ENCODE peak calls at places on chromosomes 13 and 19, in eight cellular contexts. X, K, A, F, D, J, G and V are unnamed samples.

GRCh38 chr19:29714953-29715694 is at the start of gene C19orf12:
- DNase-seq in X (peak; percentile 46), K (peak; percentile 61), A (peak; percentile 71), F (peak; percentile 60), D (peak; percentile 42), J (peak; percentile 56), G (no peak), V (no peak)

GRCh38 chr13:42865703-42866102 is 84.3 kb downstream of the FAM216B start:
- DNase-seq in X (no peak), K (peak; percentile 61), A (no peak), F (no peak), D (no peak), J (no peak), G (peak; percentile 49), V (no peak)

GRCh38 chr19:55621673-55622231 is 2.6 kb downstream of the ZNF784 start:
- DNase-seq in X (no peak), K (no peak), A (no peak), F (no peak), D (no peak), J (peak; percentile 44), G (no peak), V (no peak)

GRCh38 chr13:99984134-99984462 is 2.5 kb downstream of the ZIC2 start:
- DNase-seq in X (no peak), K (no peak), A (no peak), F (no peak), D (no peak), J (no peak), G (no peak), V (no peak)

GRCh38 chr19:18496980-18497256 is 25.0 kb downstream of the ELL start:
- DNase-seq in X (no peak), K (no peak), A (no peak), F (no peak), D (no peak), J (no peak), G (no peak), V (no peak)

GRCh38 chr19:33304760-33305647 is 2.7 kb upstream of the CEBPA start:
- DNase-seq in X (no peak), K (no peak), A (no peak), F (no peak), D (no peak), J (no peak), G (peak; percentile 31), V (no peak)

GRCh38 chr13:109833940-109834339 is 47.6 kb upstream of the IRS2 start:
- DNase-seq in X (no peak), K (no peak), A (no peak), F (no peak), D (no peak), J (no peak), G (no peak), V (no peak)

GRCh38 chr13:114088863-114089262 is 43.6 kb downstream of the RASA3 start:
- DNase-seq in X (no peak), K (no peak), A (no peak), F (no peak), D (no peak), J (no peak), G (no peak), V (no peak)

GRCh38 chr19:43470288-43470687 is 4.9 kb upstream of the LYPD3 start:
- DNase-seq in X (peak; percentile 96), K (peak; percentile 7), A (no peak), F (no peak), D (no peak), J (no peak), G (no peak), V (no peak)

DNA sequence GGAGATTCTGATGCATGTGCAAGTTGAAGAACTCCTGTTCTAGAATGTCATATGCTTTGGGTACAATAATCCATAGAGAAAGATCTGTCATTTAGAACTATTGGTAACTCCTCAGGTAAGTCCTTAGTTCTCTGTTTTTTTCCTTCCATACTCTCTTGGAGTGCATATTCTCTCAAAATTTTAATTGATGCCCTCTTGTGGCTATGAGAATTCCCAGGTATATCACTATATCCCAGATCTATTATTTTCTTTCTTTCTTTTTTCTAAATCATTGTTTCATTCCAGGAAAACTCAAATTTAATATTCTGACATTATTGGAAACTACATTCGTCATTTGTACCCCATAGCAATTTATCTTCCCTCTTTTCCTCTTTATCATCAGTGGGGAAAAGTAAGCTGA is 485.4 kb downstream of the KLF5 start:
- DNase-seq in X (no peak), K (no peak), A (no peak), F (no peak), D (no peak), J (no peak), G (no peak), V (no peak)
- TF ChIP-seq CTCF in X (no peak), K (no peak), A (no peak), F (peak; percentile 23), D (peak; percentile 9), J (no peak), G (peak; percentile 18), V (no peak)

DNA sequence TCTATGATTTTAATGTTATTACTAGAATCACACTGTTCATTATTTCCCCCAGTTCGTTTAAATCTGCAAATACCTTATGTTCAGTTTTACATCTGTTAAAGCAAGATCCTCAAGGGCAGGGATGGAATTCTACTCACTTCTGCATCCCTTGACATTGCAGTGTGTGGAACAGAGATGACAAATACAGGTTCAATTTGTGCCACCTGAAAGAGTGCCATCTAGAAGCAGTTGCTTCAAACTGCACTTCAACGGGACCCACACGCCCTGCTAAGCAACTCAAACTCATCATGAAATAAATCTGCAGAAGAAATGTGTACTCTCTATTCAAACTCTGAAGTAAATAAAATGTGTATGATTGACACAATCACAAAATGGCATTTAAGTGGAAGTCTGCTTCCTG is 44.5 kb downstream of the RUBCNL start:
- DNase-seq in X (no peak), K (no peak), A (no peak), F (no peak), D (no peak), J (no peak), G (no peak), V (no peak)
- TF ChIP-seq CTCF in X (no peak), K (no peak), A (no peak), F (peak; percentile 15), D (no peak), J (no peak), G (peak; percentile 15), V (no peak)

DNA sequence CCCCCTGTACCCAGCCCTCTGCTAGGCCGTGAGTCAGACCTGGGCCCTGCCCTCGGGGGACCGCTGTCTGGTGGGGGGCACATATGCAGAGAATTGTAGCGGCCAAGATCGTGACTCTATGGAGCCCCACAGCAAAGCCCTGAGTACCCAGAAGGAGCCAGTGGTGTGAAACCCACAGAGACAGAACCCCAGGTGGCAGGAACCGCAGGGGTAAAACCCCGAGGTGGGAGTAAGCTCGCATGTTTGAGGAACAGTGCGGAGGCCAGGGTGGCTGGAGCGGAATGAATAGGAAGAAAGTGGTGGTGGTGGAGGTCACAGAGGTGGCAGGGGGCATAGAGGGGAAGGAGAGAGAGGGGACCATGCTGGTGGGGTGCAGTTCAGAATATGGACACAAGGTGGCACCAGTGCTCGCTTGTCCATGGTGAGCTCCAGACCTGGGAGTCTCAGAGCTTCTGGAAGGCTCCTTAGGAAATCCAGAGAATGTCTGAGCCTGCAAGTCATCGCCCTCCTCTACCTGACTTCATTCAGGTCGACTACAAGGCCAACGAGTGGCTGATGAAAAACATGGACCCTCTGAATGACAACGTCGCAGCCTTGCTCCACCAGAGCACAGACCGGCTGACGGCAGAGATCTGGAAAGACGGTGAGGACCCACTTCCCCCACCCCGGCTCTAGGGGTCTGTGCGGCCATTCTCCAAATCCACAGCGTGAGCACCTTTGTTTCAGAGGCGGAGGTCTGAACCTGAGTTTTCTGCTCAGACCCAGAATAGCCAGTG is 48.9 kb downstream of the MYH14 start:
- DNase-seq in X (no peak), K (peak; percentile 34), A (peak; percentile 57), F (no peak), D (no peak), J (no peak), G (peak; percentile 73), V (no peak)
- TF ChIP-seq CTCF in X (peak; percentile 46), K (peak; percentile 69), A (peak; percentile 74), F (peak; percentile 47), D (peak; percentile 51), J (peak; percentile 37), G (peak; percentile 85), V (peak; percentile 42)

GRCh38 chr19:11797491-11797890 is 832 bp upstream of the ZNF491 start:
- DNase-seq in X (peak; percentile 80), K (peak; percentile 94), A (peak; percentile 85), F (peak; percentile 80), D (peak; percentile 90), J (peak; percentile 88), G (peak; percentile 80), V (peak; percentile 41)
- TF ChIP-seq CTCF in X (peak; percentile 85), K (peak; percentile 85), A (peak; percentile 88), F (peak; percentile 86), D (peak; percentile 84), J (peak; percentile 85), G (peak; percentile 88), V (peak; percentile 89)

DNA sequence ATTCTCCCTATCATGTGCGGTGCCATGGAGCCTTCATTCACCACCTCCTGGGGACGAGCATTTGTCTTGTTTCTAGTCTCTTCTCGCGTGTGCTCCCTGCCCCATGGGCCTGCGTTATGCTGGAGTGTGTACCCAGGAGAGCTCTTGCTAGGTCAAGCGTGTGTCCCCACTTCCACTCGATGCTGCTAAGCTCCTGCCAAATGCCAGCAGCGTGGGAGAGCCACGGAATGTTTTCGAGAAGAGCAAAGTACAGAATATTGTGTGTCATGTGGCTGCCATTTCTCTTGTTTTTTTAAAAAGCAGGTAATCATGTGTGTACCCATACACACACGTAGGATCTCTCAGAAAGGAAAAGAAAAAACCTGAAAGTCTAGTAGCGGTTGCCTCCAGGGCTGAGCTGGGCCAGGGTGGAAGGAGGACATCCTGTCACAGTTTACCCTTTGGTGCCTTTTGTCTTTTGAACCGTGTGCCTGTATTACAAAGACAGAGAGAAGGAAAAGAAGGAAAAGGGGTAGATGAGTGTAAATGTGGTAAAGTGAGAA is 28.6 kb downstream of the PAK4 start:
- DNase-seq in X (no peak), K (no peak), A (no peak), F (no peak), D (no peak), J (no peak), G (no peak), V (no peak)
- TF ChIP-seq CTCF in X (no peak), K (no peak), A (no peak), F (no peak), D (no peak), J (no peak), G (no peak), V (no peak)

DNA sequence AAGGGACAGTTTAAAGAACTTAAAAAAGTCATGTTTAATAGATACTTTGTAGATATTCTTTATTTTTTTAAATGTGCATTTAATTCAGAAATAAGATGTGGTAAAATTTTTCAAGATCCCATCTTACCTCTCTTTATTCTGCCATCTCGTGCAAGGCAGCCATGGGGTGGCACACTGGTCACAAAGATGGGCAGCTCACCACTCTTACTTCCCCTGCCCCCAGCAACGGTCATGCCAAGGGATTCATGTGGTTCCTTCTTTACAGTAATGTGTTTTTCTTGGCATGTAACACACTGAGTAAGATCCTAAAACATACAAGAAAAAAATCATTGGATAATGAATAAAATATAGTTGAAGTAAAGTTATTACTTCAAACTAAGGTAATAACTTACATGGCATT is 64.2 kb downstream of the LNX2 start:
- DNase-seq in X (no peak), K (peak; percentile 61), A (peak; percentile 17), F (no peak), D (peak; percentile 43), J (no peak), G (no peak), V (no peak)
- TF ChIP-seq CTCF in X (no peak), K (peak; percentile 15), A (no peak), F (no peak), D (peak; percentile 17), J (no peak), G (no peak), V (peak; percentile 7)